ENCODE peak calls at places on chromosomes 1 and 21, in five cellular contexts. V is GM12878, C is HepG2, H is spleen, Y is endothelial cell of umbilical vein. M is an unnamed sample.

GRCh38 chr1:116255486-116255885 is 117.6 kb upstream of the ATP1A1 start:
- DNase-seq in V (no peak), C (no peak), H (no peak), Y (no peak), M (no peak)

GRCh38 chr1:7280257-7280656 is 490.8 kb upstream of the VAMP3 start:
- DNase-seq in V (no peak), C (no peak), H (no peak), Y (no peak), M (no peak)

GRCh38 chr1:44949286-44949685 is 37.1 kb downstream of the EIF2B3 start:
- DNase-seq in V (no peak), C (peak), H (no peak), Y (no peak), M (no peak)

GRCh38 chr1:205680073-205680851 is at the start of gene SLC45A3:
- DNase-seq in V (no peak), C (no peak), H (peak), Y (no peak), M (peak)

GRCh38 chr1:44543816-44544185 is 130.5 kb downstream of the TMEM53 start:
- DNase-seq in V (no peak), C (no peak), H (no peak), Y (no peak), M (no peak)

GRCh38 chr1:199859525-199859924 is 168.0 kb upstream of the NR5A2 start:
- DNase-seq in V (no peak), C (no peak), H (no peak), Y (peak), M (no peak)

GRCh38 chr1:231395051-231395995 is 26.8 kb downstream of the EGLN1 start:
- DNase-seq in V (no peak), C (peak), H (no peak), Y (peak), M (no peak)

GRCh38 chr1:159835862-159836518 is 9.3 kb downstream of the SLAMF8 start:
- DNase-seq in V (no peak), C (no peak), H (no peak), Y (peak), M (no peak)

GRCh38 chr21:18384771-18385170 is 18.8 kb downstream of the TMPRSS15 start:
- DNase-seq in V (no peak), C (no peak), H (no peak), Y (peak), M (no peak)

GRCh38 chr1:43975249-43975961 is 645 bp downstream of the ATP6V0B start:
- DNase-seq in V (no peak), C (no peak), H (peak), Y (peak), M (no peak)

GRCh38 chr1:66282343-66282852 is 251.6 kb upstream of the SGIP1 start:
- DNase-seq in V (peak), C (no peak), H (no peak), Y (peak), M (peak)

GRCh38 chr1:6185635-6186382 is 5.7 kb upstream of the CHD5 start:
- DNase-seq in V (no peak), C (peak), H (no peak), Y (peak), M (no peak)

GRCh38 chr1:167298328-167298727 is 77.6 kb downstream of the POU2F1 start:
- DNase-seq in V (no peak), C (no peak), H (no peak), Y (peak), M (no peak)

GRCh38 chr1:3351300-3352083 is 103.0 kb upstream of the ARHGEF16 start:
- DNase-seq in V (no peak), C (no peak), H (no peak), Y (no peak), M (no peak)

GRCh38 chr1:3353901-3354300 is 100.6 kb upstream of the ARHGEF16 start:
- DNase-seq in V (no peak), C (no peak), H (no peak), Y (no peak), M (no peak)

GRCh38 chr1:3352952-3353331 is 101.5 kb upstream of the ARHGEF16 start:
- DNase-seq in V (no peak), C (no peak), H (peak), Y (no peak), M (no peak)

GRCh38 chr1:3350441-3351261 is 103.8 kb upstream of the ARHGEF16 start:
- DNase-seq in V (no peak), C (peak), H (no peak), Y (no peak), M (no peak)

DNA sequence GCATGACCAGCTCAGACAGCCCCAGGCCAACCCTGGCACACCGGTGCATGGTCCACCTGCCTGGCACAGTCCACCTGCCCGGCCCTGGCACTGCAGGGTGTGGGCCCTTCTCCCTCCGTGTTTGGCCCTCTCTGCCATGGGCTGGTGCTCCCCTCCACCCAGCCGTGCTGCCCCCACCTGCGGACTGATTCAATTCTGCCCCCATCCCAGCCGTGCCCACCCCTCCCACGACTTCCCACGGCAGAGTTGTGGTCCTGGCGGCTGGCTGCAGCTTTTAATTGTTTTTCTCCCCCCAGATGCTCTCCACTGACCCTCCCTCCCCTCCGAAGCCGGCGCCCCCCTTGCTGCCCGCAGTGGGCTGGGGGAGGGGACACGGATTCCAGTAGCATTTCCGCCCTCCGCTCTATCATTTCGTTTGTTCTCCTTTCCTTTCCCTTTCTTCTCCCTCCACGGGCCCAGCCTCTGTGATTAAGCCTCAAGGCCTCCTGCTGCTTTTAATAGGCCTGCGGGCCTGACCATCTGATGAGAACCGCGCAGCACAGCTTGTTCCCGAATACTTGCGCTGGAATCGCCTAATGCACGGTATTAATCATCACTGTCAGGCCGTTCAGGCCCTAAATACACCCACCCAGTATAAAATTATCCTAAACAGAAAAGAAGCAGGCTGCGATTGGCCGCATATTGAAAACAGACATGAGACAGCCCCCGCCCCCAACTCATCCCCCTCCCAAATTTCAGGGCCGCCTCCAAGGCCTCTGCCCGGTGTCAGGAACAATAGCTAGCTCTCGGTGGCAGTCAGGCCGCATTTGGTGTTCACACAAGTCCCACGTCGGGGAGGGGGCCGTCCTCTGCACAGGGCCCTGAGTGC is 102.1 kb upstream of the ARHGEF16 start:
- DNase-seq in V (no peak), C (no peak), H (no peak), Y (no peak), M (no peak)
- TF ChIP-seq POLR2AphosphoS5 in V (no peak), C (no peak), H (no peak), Y (no peak), M (no peak)

DNA sequence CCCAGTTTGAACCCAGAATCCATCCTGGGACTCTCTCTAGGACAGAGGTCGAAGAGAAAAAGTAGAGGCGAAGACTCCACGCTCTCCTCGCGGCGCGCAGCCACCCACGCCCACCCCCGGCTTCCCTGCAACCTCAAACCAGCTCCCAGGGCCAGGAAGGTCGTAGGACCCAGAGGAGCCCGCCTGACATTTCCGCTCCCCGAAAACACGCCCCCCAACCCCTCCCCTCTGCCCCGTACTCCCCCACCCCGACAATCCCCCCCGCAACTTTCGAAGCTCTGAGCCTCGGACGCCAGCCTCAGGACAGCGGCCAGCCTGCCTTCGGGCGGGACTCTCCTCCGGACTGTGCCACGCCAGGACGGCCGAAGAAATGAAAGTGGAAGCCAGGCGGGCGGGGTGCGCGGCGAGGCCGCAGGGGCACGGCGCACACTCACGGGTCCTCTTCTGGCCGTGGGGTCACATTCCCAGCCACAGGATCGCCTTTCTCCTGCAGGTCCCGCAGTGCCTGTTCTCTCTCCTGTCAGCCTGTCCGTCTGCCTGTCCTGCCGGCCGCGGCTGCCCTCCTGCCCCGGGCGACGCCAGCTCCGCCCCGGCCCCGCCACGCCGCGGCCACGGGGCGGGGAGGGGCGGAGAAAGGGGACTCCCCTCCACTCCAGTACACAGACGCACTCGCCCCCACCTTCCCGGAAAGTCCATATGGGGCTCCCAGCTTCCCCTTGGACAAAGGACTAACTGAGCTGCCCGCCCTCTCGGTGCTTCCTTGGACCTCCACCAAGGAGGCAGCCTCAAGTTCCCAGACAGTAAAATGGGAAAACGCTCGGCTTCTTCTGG is at the start of gene MOB3C:
- DNase-seq in V (peak), C (no peak), H (peak), Y (peak), M (peak)
- TF ChIP-seq POLR2A in V (peak), C (peak), H (peak), Y (peak), M (peak)

GRCh38 chr1:18611311-18611710 is 19.3 kb upstream of the PAX7 start:
- DNase-seq in V (no peak), C (no peak), H (no peak), Y (no peak), M (no peak)
- TF ChIP-seq POLR2AphosphoS5 in V (no peak), C (no peak), H (no peak), Y (no peak), M (no peak)

DNA sequence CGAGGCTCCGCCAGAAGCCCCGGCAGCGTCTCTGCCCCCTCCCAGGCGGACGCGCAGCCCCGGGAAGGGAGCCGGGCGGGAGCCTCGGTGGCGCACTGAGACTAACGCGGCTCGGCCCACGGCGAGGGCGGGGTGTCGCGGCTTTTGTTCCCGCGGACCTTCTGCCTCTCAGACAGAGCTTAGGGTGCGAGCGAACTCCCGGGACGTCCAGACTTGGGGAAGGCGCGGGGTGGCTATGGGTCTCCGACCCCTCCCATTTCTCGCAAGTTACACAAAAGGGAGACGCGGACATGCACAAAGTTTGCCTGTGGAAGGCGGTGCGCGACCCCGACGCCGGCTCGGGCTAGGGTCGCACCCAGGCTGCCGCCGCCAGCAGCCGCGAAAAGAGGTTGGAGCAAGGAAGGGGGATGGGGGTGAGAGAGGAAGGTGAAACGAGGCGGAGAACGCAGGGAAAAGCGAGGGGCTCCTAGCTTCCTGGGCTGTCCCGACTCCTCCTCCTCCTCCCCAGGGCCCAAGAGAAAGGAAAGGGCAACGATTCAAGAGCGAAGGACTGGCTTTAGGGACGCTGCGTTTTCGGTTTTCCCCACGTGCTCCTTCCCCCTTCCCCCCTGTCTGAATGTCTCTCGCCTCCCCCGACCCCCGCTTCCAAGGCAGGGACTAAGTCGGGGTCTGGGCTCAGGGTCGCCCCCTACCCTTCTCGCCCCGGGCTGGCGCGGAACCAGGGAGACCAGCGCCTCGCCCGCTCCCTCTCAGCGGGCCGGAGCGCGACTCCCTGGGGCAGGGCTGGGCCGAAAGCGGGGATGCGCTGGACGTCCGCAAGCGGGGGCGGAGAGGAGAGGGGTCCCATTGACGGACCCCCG is 729 bp downstream of the APP start:
- DNase-seq in V (no peak), C (no peak), H (peak), Y (peak), M (peak)
- TF ChIP-seq POLR2A in V (peak), C (peak), H (no peak), Y (peak), M (no peak)

GRCh38 chr1:31702836-31703404 is 897 bp downstream of the COL16A1 start:
- DNase-seq in V (no peak), C (no peak), H (no peak), Y (no peak), M (no peak)

GRCh38 chr1:31705080-31705866 is 1.5 kb upstream of the COL16A1 start:
- DNase-seq in V (no peak), C (peak), H (peak), Y (no peak), M (peak)

GRCh38 chr1:31706384-31707058 is 2.7 kb upstream of the COL16A1 start:
- DNase-seq in V (no peak), C (no peak), H (no peak), Y (no peak), M (no peak)

GRCh38 chr1:31703431-31704260 is at the start of gene COL16A1:
- DNase-seq in V (no peak), C (no peak), H (peak), Y (no peak), M (no peak)

GRCh38 chr1:31704261-31705079 is 653 bp upstream of the COL16A1 start:
- DNase-seq in V (no peak), C (peak), H (no peak), Y (no peak), M (no peak)
- TF ChIP-seq POLR2AphosphoS5 in V (no peak), C (no peak), H (no peak), Y (no peak), M (no peak)

DNA sequence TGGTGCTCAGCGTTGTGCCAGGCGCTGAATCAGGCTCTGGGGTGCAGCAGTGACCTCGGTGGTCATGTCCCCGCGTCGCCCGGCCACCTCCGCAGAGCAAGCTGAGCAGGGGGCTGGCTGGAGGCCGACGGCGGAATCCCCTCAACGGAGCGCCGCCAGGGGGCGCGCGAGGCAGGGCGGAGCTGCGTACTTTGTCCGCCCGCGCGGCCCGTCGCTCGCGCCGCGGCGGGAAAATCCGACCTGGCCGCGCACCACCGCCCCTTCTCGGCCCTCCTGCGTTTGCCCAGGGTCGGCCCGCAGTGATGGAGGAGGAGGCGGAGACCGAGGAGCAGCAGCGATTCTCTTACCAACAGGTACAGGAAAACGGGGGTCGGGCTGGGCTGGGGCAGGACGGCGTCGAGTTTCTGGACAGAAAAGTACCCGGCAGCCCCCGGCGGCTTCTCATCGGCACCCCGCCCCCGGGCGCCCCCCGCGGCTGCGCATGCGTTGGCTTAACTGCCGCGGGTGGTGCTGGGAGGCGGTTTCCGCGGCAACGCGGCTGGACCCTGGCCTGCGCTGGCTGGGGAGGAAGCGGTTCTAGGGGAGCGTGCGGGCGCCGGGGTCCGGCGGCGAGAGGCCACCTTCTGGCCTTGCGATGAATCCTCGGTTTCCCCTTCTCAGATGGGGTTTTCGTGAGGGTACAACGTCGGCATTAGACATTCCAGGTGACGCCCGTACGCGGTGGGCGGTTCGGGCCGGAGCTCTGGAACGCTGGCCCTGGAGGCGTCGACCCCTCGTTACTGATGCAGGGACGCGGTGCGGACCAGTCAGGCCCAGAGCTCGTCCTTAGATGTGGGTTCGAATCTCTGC is at the start of gene CENPS:
- DNase-seq in V (peak), C (peak), H (peak), Y (peak), M (peak)
- TF ChIP-seq POLR2A in V (peak), C (peak), H (no peak), Y (peak), M (peak)

DNA sequence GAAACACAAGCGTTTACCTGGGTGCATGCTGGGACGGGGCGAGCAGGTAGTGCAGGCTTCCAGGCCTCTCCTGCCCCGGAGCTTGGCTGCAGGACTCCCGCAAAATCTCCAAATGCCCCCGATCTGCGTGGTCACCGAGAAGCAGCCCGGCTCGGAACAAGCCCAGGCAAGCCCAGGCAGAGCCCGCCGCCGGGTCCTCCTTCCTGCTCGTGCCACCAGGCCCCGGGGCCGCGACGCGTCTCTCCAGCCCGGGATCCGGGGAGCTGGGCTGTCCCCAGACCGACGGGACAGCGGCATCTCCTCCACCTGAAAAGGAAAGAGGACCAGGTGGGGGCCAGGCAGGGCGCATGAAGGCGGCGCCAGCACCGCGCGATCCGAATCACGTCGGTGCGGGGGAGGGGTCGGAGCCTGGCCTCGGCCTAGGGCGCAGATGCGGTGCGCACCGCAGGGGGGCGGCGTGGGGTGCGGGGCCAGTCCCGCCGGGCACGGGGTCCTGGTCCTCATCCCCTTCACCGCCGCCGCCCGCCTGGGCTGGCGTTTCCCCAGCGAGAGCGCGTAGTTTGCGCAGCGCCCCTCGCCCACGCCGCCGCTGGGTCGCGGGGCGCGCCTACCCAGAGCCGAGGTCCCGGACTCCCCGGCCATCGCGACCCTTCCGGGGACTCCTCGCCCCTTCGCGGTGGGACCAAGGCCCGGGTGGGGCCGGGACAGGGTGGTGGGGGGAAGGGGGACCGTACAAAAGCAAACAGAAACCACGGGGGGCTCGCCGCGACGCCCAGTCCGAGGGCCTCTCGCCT is 52.4 kb upstream of the H6PD start:
- DNase-seq in V (no peak), C (peak), H (peak), Y (peak), M (peak)
- TF ChIP-seq POLR2AphosphoS5 in V (peak), C (peak), H (no peak), Y (peak), M (no peak)